ENCODE peak calls at places on chromosomes 5 and 9, in six cellular contexts. One of them, this sample, is unnamed.

GRCh38 chr5:1322955-1323802 is 21.7 kb downstream of the CLPTM1L start:
- DNase-seq in fibroblast of lung: no peak
- DNase-seq in OCI-LY7: no peak
- DNase-seq in left ventricle myocardium inferior: no peak
- DNase-seq in choroid plexus epithelial cell: no peak
- DNase-seq in tibial nerve: no peak
- DNase-seq in this sample: no peak

GRCh38 chr5:168992687-168993086 is 308.3 kb downstream of the SLIT3 start:
- DNase-seq in OCI-LY7: no peak
- DNase-seq in tibial nerve: no peak
- DNase-seq in fibroblast of lung: no peak
- DNase-seq in left ventricle myocardium inferior: no peak
- DNase-seq in choroid plexus epithelial cell: no peak
- DNase-seq in this sample: no peak

GRCh38 chr5:110956913-110957813 is 114.3 kb upstream of the TSLP start:
- DNase-seq in choroid plexus epithelial cell: no peak
- DNase-seq in OCI-LY7: no peak
- DNase-seq in fibroblast of lung: no peak
- DNase-seq in tibial nerve: no peak
- DNase-seq in left ventricle myocardium inferior: no peak
- DNase-seq in this sample: no peak

GRCh38 chr5:68316469-68316868 is 100.9 kb downstream of the PIK3R1 start:
- DNase-seq in choroid plexus epithelial cell: no peak
- DNase-seq in left ventricle myocardium inferior: no peak
- DNase-seq in fibroblast of lung: no peak
- DNase-seq in OCI-LY7: no peak
- DNase-seq in tibial nerve: no peak
- DNase-seq in this sample: no peak

GRCh38 chr5:34552686-34553085 is 103.4 kb upstream of the RAI14 start:
- DNase-seq in choroid plexus epithelial cell: no peak
- DNase-seq in fibroblast of lung: no peak
- DNase-seq in tibial nerve: no peak
- DNase-seq in left ventricle myocardium inferior: no peak
- DNase-seq in OCI-LY7: no peak
- DNase-seq in this sample: no peak

GRCh38 chr9:69190086-69190865 is 16.2 kb downstream of the TJP2 start:
- DNase-seq in left ventricle myocardium inferior: no peak
- DNase-seq in choroid plexus epithelial cell: no peak
- DNase-seq in OCI-LY7: peak
- DNase-seq in tibial nerve: no peak
- DNase-seq in fibroblast of lung: no peak
- DNase-seq in this sample: no peak

GRCh38 chr5:57420821-57421220 is 61.8 kb downstream of the ACTBL2 start:
- DNase-seq in tibial nerve: no peak
- DNase-seq in fibroblast of lung: no peak
- DNase-seq in OCI-LY7: no peak
- DNase-seq in left ventricle myocardium inferior: no peak
- DNase-seq in choroid plexus epithelial cell: no peak
- DNase-seq in this sample: no peak

GRCh38 chr5:33275921-33276705 is 164.7 kb upstream of the TARS1 start:
- DNase-seq in choroid plexus epithelial cell: no peak
- DNase-seq in fibroblast of lung: no peak
- DNase-seq in OCI-LY7: no peak
- DNase-seq in left ventricle myocardium inferior: no peak
- DNase-seq in tibial nerve: no peak
- DNase-seq in this sample: peak

GRCh38 chr9:70607926-70608325 is 193.5 kb upstream of the KLF9 start:
- DNase-seq in choroid plexus epithelial cell: no peak
- DNase-seq in left ventricle myocardium inferior: no peak
- DNase-seq in fibroblast of lung: no peak
- DNase-seq in tibial nerve: no peak
- DNase-seq in OCI-LY7: peak
- DNase-seq in this sample: no peak

GRCh38 chr5:96978812-96979449 is 43.1 kb downstream of the LNPEP start:
- DNase-seq in left ventricle myocardium inferior: no peak
- DNase-seq in fibroblast of lung: peak
- DNase-seq in tibial nerve: no peak
- DNase-seq in choroid plexus epithelial cell: peak
- DNase-seq in OCI-LY7: no peak
- DNase-seq in this sample: peak

GRCh38 chr9:91376239-91376638 is 14.5 kb upstream of the AUH start:
- DNase-seq in OCI-LY7: no peak
- DNase-seq in left ventricle myocardium inferior: no peak
- DNase-seq in tibial nerve: no peak
- DNase-seq in choroid plexus epithelial cell: peak
- DNase-seq in fibroblast of lung: peak
- DNase-seq in this sample: no peak

GRCh38 chr5:73633060-73633459 is 7.1 kb downstream of the ARHGEF28 start:
- DNase-seq in choroid plexus epithelial cell: peak
- DNase-seq in tibial nerve: no peak
- DNase-seq in fibroblast of lung: no peak
- DNase-seq in left ventricle myocardium inferior: no peak
- DNase-seq in OCI-LY7: no peak
- DNase-seq in this sample: no peak

GRCh38 chr9:89455356-89455824 is 42.5 kb downstream of the SEMA4D start:
- DNase-seq in fibroblast of lung: no peak
- DNase-seq in OCI-LY7: no peak
- DNase-seq in tibial nerve: no peak
- DNase-seq in choroid plexus epithelial cell: no peak
- DNase-seq in left ventricle myocardium inferior: no peak
- DNase-seq in this sample: no peak

GRCh38 chr9:38359689-38360385 is 32.7 kb upstream of the ALDH1B1 start:
- DNase-seq in tibial nerve: no peak
- DNase-seq in choroid plexus epithelial cell: peak
- DNase-seq in fibroblast of lung: no peak
- DNase-seq in OCI-LY7: no peak
- DNase-seq in left ventricle myocardium inferior: no peak
- DNase-seq in this sample: no peak

GRCh38 chr5:6604341-6604740 is 28.5 kb downstream of the NSUN2 start:
- DNase-seq in tibial nerve: no peak
- DNase-seq in OCI-LY7: no peak
- DNase-seq in choroid plexus epithelial cell: no peak
- DNase-seq in fibroblast of lung: no peak
- DNase-seq in left ventricle myocardium inferior: no peak
- DNase-seq in this sample: no peak

GRCh38 chr5:167244583-167244982 is 1046.9 kb upstream of the WWC1 start:
- DNase-seq in left ventricle myocardium inferior: no peak
- DNase-seq in tibial nerve: no peak
- DNase-seq in choroid plexus epithelial cell: peak
- DNase-seq in OCI-LY7: no peak
- DNase-seq in fibroblast of lung: peak
- DNase-seq in this sample: no peak

GRCh38 chr9:69996947-69997346 is 46.7 kb upstream of the MAMDC2 start:
- DNase-seq in tibial nerve: no peak
- DNase-seq in choroid plexus epithelial cell: peak
- DNase-seq in OCI-LY7: no peak
- DNase-seq in left ventricle myocardium inferior: no peak
- DNase-seq in fibroblast of lung: peak
- DNase-seq in this sample: no peak

GRCh38 chr9:19663554-19663953 is 125.3 kb downstream of the SLC24A2 start:
- DNase-seq in choroid plexus epithelial cell: no peak
- DNase-seq in left ventricle myocardium inferior: no peak
- DNase-seq in OCI-LY7: no peak
- DNase-seq in tibial nerve: no peak
- DNase-seq in fibroblast of lung: no peak
- DNase-seq in this sample: no peak

GRCh38 chr5:61280766-61281427 is 51.2 kb upstream of the ZSWIM6 start:
- DNase-seq in OCI-LY7: no peak
- DNase-seq in choroid plexus epithelial cell: no peak
- DNase-seq in tibial nerve: no peak
- DNase-seq in left ventricle myocardium inferior: peak
- DNase-seq in fibroblast of lung: no peak
- DNase-seq in this sample: no peak

GRCh38 chr9:97849980-97850379 is 3.0 kb upstream of the FOXE1 start:
- DNase-seq in fibroblast of lung: no peak
- DNase-seq in tibial nerve: no peak
- DNase-seq in OCI-LY7: no peak
- DNase-seq in left ventricle myocardium inferior: no peak
- DNase-seq in choroid plexus epithelial cell: no peak
- DNase-seq in this sample: no peak
- TF ChIP-seq CTCF in fibroblast of lung: no peak
- TF ChIP-seq CTCF in tibial nerve: no peak
- TF ChIP-seq CTCF in OCI-LY7: no peak
- TF ChIP-seq CTCF in left ventricle myocardium inferior: no peak
- TF ChIP-seq CTCF in choroid plexus epithelial cell: no peak
- TF ChIP-seq CTCF in this sample: no peak

DNA sequence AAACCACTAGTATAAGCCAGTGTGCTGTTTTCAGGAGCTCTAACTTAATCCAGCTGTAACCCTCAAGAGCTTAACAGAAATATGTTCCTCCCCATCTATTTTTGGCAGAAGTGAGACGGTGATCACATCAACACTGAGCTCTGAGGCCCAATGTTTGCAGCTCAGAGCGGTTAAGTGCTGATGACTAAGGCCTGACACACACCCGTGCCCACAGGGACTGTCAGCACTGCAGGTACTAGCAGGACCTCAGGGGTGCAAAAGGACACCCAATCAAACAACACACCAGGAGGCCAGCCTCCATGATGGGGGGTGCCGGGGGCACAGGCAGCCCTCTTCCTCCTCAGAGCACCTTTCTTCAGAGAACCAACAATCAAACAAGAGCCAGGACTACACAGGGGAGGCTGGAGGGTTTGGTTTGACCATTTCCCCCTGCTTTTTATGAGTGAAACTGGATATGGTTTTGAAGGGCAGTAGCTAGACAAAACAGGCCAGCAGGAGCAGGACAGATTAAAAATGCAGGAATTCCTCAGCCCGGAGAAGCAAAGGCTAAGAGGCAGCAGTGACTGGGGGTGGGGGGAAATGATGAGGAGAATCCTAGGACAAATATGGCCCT is 61.3 kb downstream of the RAPGEF1 start:
- DNase-seq in choroid plexus epithelial cell: peak
- DNase-seq in fibroblast of lung: peak
- DNase-seq in OCI-LY7: peak
- DNase-seq in left ventricle myocardium inferior: peak
- DNase-seq in tibial nerve: peak
- DNase-seq in this sample: peak
- H3K4me3 ChIP-seq in choroid plexus epithelial cell: no peak
- H3K4me3 ChIP-seq in fibroblast of lung: no peak
- H3K4me3 ChIP-seq in OCI-LY7: peak
- H3K4me3 ChIP-seq in left ventricle myocardium inferior: no peak
- H3K4me3 ChIP-seq in tibial nerve: no peak
- H3K4me3 ChIP-seq in this sample: no peak

GRCh38 chr5:178606269-178606668 is 16.1 kb upstream of the COL23A1 start:
- DNase-seq in OCI-LY7: no peak
- DNase-seq in tibial nerve: no peak
- DNase-seq in choroid plexus epithelial cell: peak
- DNase-seq in fibroblast of lung: peak
- DNase-seq in left ventricle myocardium inferior: no peak
- DNase-seq in this sample: no peak

GRCh38 chr5:178605788-178606187 is 15.6 kb upstream of the COL23A1 start:
- DNase-seq in left ventricle myocardium inferior: no peak
- DNase-seq in OCI-LY7: no peak
- DNase-seq in tibial nerve: no peak
- DNase-seq in fibroblast of lung: no peak
- DNase-seq in choroid plexus epithelial cell: no peak
- DNase-seq in this sample: no peak

DNA sequence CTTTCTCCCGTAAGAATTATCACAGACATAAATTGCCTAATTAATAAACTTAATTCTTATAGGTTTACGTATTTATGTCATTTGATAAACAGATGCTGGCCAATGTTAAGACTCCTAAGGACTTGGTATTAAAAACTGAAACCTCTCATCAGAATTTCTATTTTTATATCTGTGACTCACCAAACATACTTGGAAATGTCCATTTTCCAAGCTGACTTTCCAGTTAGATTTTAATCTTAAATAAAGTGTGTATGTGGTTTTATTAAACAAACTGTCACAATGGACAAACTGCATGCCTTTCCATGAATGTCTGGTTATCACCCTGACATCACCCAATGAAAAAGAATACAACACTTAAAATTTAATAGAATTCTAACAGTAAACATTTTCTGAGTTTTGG is 12.6 kb upstream of the COL23A1 start:
- DNase-seq in left ventricle myocardium inferior: no peak
- DNase-seq in OCI-LY7: no peak
- DNase-seq in choroid plexus epithelial cell: peak
- DNase-seq in fibroblast of lung: peak
- DNase-seq in tibial nerve: no peak
- DNase-seq in this sample: no peak
- TF ChIP-seq CTCF in left ventricle myocardium inferior: no peak
- TF ChIP-seq CTCF in OCI-LY7: no peak
- TF ChIP-seq CTCF in choroid plexus epithelial cell: no peak
- TF ChIP-seq CTCF in fibroblast of lung: no peak
- TF ChIP-seq CTCF in tibial nerve: no peak
- TF ChIP-seq CTCF in this sample: no peak

DNA sequence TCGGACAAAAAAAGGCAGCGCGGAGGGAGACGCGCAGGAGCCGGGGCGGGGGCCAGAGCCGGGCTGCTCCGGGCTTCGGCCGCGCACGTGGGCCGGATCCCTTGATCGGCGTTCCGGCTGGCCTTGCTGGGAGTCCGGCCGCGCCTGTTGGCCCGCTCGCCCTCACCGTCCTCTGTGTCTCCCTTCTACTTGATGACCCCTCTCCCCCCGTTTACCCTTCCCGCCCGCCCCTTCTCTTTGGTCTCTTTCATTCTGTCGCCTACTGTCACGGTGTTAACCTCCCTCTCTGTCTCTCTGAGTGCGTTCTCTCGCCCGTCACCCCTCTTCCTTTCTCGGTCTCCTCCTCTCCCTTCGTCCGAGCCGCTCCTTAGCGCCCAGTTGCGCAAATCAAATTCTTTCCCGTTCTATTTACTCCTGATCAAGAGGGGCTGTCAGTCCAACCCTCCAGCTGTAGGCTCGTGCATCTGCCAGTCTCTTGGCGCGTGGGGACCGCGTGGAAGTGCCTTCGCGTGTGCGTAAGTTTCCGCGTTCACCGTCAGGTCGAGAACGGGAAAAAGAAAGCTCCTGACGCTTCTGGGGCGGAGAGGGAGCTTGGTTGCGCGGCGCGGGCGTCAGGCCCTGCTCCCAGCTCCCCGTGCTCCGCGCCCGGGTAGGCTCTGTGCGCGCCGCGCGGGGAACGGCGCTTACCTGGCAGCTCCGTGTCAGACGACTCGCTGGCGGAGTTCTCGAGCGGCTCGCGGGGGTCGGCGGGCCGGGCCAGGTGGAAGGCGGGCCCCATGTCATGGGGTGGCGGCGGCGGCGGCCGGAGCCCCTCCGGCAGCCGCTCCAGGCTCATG is 784 bp downstream of the PITX1 start:
- DNase-seq in choroid plexus epithelial cell: peak
- DNase-seq in OCI-LY7: peak
- DNase-seq in tibial nerve: no peak
- DNase-seq in fibroblast of lung: peak
- DNase-seq in left ventricle myocardium inferior: peak
- DNase-seq in this sample: no peak
- H3K4me3 ChIP-seq in choroid plexus epithelial cell: peak
- H3K4me3 ChIP-seq in OCI-LY7: peak
- H3K4me3 ChIP-seq in tibial nerve: peak
- H3K4me3 ChIP-seq in fibroblast of lung: peak
- H3K4me3 ChIP-seq in left ventricle myocardium inferior: peak
- H3K4me3 ChIP-seq in this sample: peak

This sample was measured in retinal pigment epithelial cell.